ENCODE peak calls at places on chromosomes 5 and 9, in six cellular contexts. One of them, this sample, is unnamed.

GRCh38 chr9:135502168-135502872 is 1.8 kb downstream of the MRPS2 start:
- DNase-seq in H1: no peak
- DNase-seq in H9: no peak
- DNase-seq in IMR-90: no peak
- DNase-seq in neuronal stem cell: no peak
- DNase-seq in mesenchymal stem cell: no peak
- DNase-seq in this sample: no peak

GRCh38 chr5:109318455-109319108 is 91.2 kb downstream of the PJA2 start:
- DNase-seq in neuronal stem cell: no peak
- DNase-seq in IMR-90: peak
- DNase-seq in H9: no peak
- DNase-seq in mesenchymal stem cell: no peak
- DNase-seq in H1: no peak
- DNase-seq in this sample: no peak

GRCh38 chr5:125274938-125275759 is 528.7 kb upstream of the ZNF608 start:
- DNase-seq in H1: no peak
- DNase-seq in neuronal stem cell: no peak
- DNase-seq in IMR-90: peak
- DNase-seq in H9: no peak
- DNase-seq in mesenchymal stem cell: peak
- DNase-seq in this sample: no peak

GRCh38 chr5:57094753-57095683 is 78.8 kb upstream of the GPBP1 start:
- DNase-seq in H9: peak
- DNase-seq in H1: peak
- DNase-seq in mesenchymal stem cell: peak
- DNase-seq in IMR-90: no peak
- DNase-seq in neuronal stem cell: no peak
- DNase-seq in this sample: peak

GRCh38 chr9:84315278-84315877 is 25.2 kb downstream of the SLC28A3 start:
- DNase-seq in H1: peak
- DNase-seq in mesenchymal stem cell: peak
- DNase-seq in IMR-90: peak
- DNase-seq in neuronal stem cell: peak
- DNase-seq in H9: peak
- DNase-seq in this sample: peak

GRCh38 chr5:77301447-77301878 is 91.0 kb downstream of the PDE8B start:
- DNase-seq in mesenchymal stem cell: peak
- DNase-seq in H1: no peak
- DNase-seq in neuronal stem cell: no peak
- DNase-seq in H9: no peak
- DNase-seq in IMR-90: peak
- DNase-seq in this sample: peak

GRCh38 chr9:135278586-135278985 is 191.1 kb downstream of the OLFM1 start:
- DNase-seq in IMR-90: no peak
- DNase-seq in neuronal stem cell: no peak
- DNase-seq in H9: no peak
- DNase-seq in H1: no peak
- DNase-seq in mesenchymal stem cell: no peak
- DNase-seq in this sample: no peak

GRCh38 chr9:77598510-77598909 is 49.6 kb downstream of the GNA14 start:
- DNase-seq in H1: no peak
- DNase-seq in neuronal stem cell: no peak
- DNase-seq in IMR-90: peak
- DNase-seq in mesenchymal stem cell: peak
- DNase-seq in H9: no peak
- DNase-seq in this sample: no peak

GRCh38 chr5:133928690-133929393 is 39.6 kb downstream of the C5orf15 start:
- DNase-seq in IMR-90: no peak
- DNase-seq in mesenchymal stem cell: no peak
- DNase-seq in neuronal stem cell: no peak
- DNase-seq in H1: no peak
- DNase-seq in H9: no peak
- DNase-seq in this sample: no peak

GRCh38 chr5:161547573-161548471 is 1.3 kb upstream of the GABRB2 start:
- DNase-seq in neuronal stem cell: peak
- DNase-seq in IMR-90: no peak
- DNase-seq in mesenchymal stem cell: no peak
- DNase-seq in H1: peak
- DNase-seq in H9: peak
- DNase-seq in this sample: no peak

GRCh38 chr5:96537386-96537785 is 104.3 kb upstream of the PCSK1 start:
- DNase-seq in H9: no peak
- DNase-seq in neuronal stem cell: no peak
- DNase-seq in mesenchymal stem cell: peak
- DNase-seq in IMR-90: peak
- DNase-seq in H1: no peak
- DNase-seq in this sample: no peak

GRCh38 chr5:32443145-32443540 is 1.4 kb downstream of the ZFR start:
- DNase-seq in H1: no peak
- DNase-seq in neuronal stem cell: no peak
- DNase-seq in IMR-90: peak
- DNase-seq in H9: no peak
- DNase-seq in mesenchymal stem cell: peak
- DNase-seq in this sample: no peak

GRCh38 chr9:84146893-84147705 is 166.5 kb downstream of the RMI1 start:
- DNase-seq in H9: no peak
- DNase-seq in IMR-90: no peak
- DNase-seq in mesenchymal stem cell: peak
- DNase-seq in H1: no peak
- DNase-seq in neuronal stem cell: no peak
- DNase-seq in this sample: no peak

GRCh38 chr5:150217041-150217440 is 27.2 kb downstream of the SLC6A7 start:
- DNase-seq in neuronal stem cell: no peak
- DNase-seq in H1: no peak
- DNase-seq in H9: no peak
- DNase-seq in IMR-90: no peak
- DNase-seq in mesenchymal stem cell: no peak
- DNase-seq in this sample: no peak

GRCh38 chr5:17805426-17805825 is 171.2 kb downstream of the TAF11L14 start:
- DNase-seq in mesenchymal stem cell: no peak
- DNase-seq in neuronal stem cell: no peak
- DNase-seq in H1: no peak
- DNase-seq in IMR-90: peak
- DNase-seq in H9: no peak
- DNase-seq in this sample: peak

GRCh38 chr9:124296800-124297552 is 39.2 kb downstream of the NEK6 start:
- DNase-seq in mesenchymal stem cell: no peak
- DNase-seq in H9: no peak
- DNase-seq in IMR-90: no peak
- DNase-seq in neuronal stem cell: no peak
- DNase-seq in H1: no peak
- DNase-seq in this sample: peak

GRCh38 chr9:77910216-77910615 is 121.4 kb downstream of the GNAQ start:
- DNase-seq in H1: no peak
- DNase-seq in neuronal stem cell: no peak
- DNase-seq in mesenchymal stem cell: no peak
- DNase-seq in H9: no peak
- DNase-seq in IMR-90: no peak
- DNase-seq in this sample: no peak

GRCh38 chr9:113989781-113990569 is 88.1 kb downstream of the AMBP start:
- DNase-seq in neuronal stem cell: no peak
- DNase-seq in IMR-90: no peak
- DNase-seq in H9: no peak
- DNase-seq in mesenchymal stem cell: no peak
- DNase-seq in H1: no peak
- DNase-seq in this sample: no peak

GRCh38 chr9:113992276-113992951 is 85.7 kb downstream of the AMBP start:
- DNase-seq in neuronal stem cell: no peak
- DNase-seq in H9: no peak
- DNase-seq in IMR-90: no peak
- DNase-seq in mesenchymal stem cell: no peak
- DNase-seq in H1: no peak
- DNase-seq in this sample: no peak

GRCh38 chr9:113991714-113992113 is 86.4 kb downstream of the AMBP start:
- DNase-seq in H9: no peak
- DNase-seq in IMR-90: no peak
- DNase-seq in mesenchymal stem cell: no peak
- DNase-seq in neuronal stem cell: no peak
- DNase-seq in H1: no peak
- DNase-seq in this sample: no peak

GRCh38 chr9:113990570-113990907 is 87.6 kb downstream of the AMBP start:
- DNase-seq in mesenchymal stem cell: no peak
- DNase-seq in IMR-90: no peak
- DNase-seq in H9: no peak
- DNase-seq in neuronal stem cell: no peak
- DNase-seq in H1: no peak
- DNase-seq in this sample: no peak

DNA sequence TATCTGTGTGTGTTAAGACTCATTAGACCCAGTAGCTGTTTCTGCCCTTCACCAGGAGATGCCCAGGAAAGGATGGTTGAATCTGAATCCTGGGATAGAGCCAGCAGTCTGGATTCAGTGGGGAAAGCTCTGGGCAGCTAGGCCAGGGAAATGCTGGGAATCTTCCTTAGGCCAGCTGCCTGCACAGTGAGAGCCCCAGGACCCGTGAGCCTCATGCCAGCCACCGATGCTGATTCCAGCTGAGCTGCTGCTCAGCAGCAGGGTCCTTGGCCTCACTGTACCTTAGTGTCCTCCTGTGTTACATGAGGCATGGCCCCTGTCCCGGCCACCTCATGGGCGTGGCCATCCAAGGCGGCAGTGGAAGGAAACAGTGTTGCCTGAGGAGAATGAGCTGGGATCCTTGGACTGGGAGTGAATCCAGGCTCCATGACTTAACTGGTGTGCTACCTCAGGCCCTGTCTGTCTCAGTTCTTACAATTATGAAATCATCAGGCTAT is 87.1 kb downstream of the AMBP start:
- DNase-seq in IMR-90: peak
- DNase-seq in neuronal stem cell: no peak
- DNase-seq in H1: no peak
- DNase-seq in mesenchymal stem cell: no peak
- DNase-seq in H9: no peak
- DNase-seq in this sample: no peak
- H3K14ac ChIP-seq in IMR-90: no peak
- H3K14ac ChIP-seq in neuronal stem cell: no peak
- H3K14ac ChIP-seq in H1: no peak
- H3K14ac ChIP-seq in mesenchymal stem cell: no peak
- H3K14ac ChIP-seq in H9: no peak
- H3K14ac ChIP-seq in this sample: no peak

GRCh38 chr9:109369285-109369684 is 48.4 kb upstream of the EPB41L4B start:
- DNase-seq in H1: no peak
- DNase-seq in mesenchymal stem cell: no peak
- DNase-seq in IMR-90: no peak
- DNase-seq in neuronal stem cell: no peak
- DNase-seq in H9: no peak
- DNase-seq in this sample: no peak
- H3K14ac ChIP-seq in H1: no peak
- H3K14ac ChIP-seq in mesenchymal stem cell: no peak
- H3K14ac ChIP-seq in IMR-90: no peak
- H3K14ac ChIP-seq in neuronal stem cell: no peak
- H3K14ac ChIP-seq in H9: no peak
- H3K14ac ChIP-seq in this sample: no peak

GRCh38 chr9:107086460-107086859 is 196.6 kb upstream of the RAD23B start:
- DNase-seq in H1: no peak
- DNase-seq in mesenchymal stem cell: no peak
- DNase-seq in neuronal stem cell: no peak
- DNase-seq in IMR-90: no peak
- DNase-seq in H9: no peak
- DNase-seq in this sample: no peak
- H3K14ac ChIP-seq in H1: no peak
- H3K14ac ChIP-seq in mesenchymal stem cell: no peak
- H3K14ac ChIP-seq in neuronal stem cell: no peak
- H3K14ac ChIP-seq in IMR-90: no peak
- H3K14ac ChIP-seq in H9: no peak
- H3K14ac ChIP-seq in this sample: no peak

GRCh38 chr5:30539004-30539634 is 654.4 kb upstream of the CDH6 start:
- DNase-seq in neuronal stem cell: no peak
- DNase-seq in H1: no peak
- DNase-seq in H9: peak
- DNase-seq in IMR-90: peak
- DNase-seq in mesenchymal stem cell: peak
- DNase-seq in this sample: no peak
- H3K14ac ChIP-seq in neuronal stem cell: no peak
- H3K14ac ChIP-seq in H1: no peak
- H3K14ac ChIP-seq in H9: no peak
- H3K14ac ChIP-seq in IMR-90: no peak
- H3K14ac ChIP-seq in mesenchymal stem cell: no peak
- H3K14ac ChIP-seq in this sample: no peak

GRCh38 chr5:2921651-2922050 is 170.2 kb upstream of the IRX2 start:
- DNase-seq in H9: no peak
- DNase-seq in neuronal stem cell: no peak
- DNase-seq in mesenchymal stem cell: no peak
- DNase-seq in IMR-90: no peak
- DNase-seq in H1: no peak
- DNase-seq in this sample: no peak

GRCh38 chr5:2917524-2917923 is 166.0 kb upstream of the IRX2 start:
- DNase-seq in neuronal stem cell: no peak
- DNase-seq in IMR-90: no peak
- DNase-seq in mesenchymal stem cell: no peak
- DNase-seq in H1: peak
- DNase-seq in H9: no peak
- DNase-seq in this sample: no peak

GRCh38 chr5:2920312-2920711 is 168.8 kb upstream of the IRX2 start:
- DNase-seq in mesenchymal stem cell: no peak
- DNase-seq in IMR-90: no peak
- DNase-seq in neuronal stem cell: no peak
- DNase-seq in H1: no peak
- DNase-seq in H9: no peak
- DNase-seq in this sample: no peak

GRCh38 chr5:2921176-2921575 is 169.7 kb upstream of the IRX2 start:
- DNase-seq in H1: no peak
- DNase-seq in IMR-90: no peak
- DNase-seq in neuronal stem cell: no peak
- DNase-seq in mesenchymal stem cell: no peak
- DNase-seq in H9: no peak
- DNase-seq in this sample: no peak

DNA sequence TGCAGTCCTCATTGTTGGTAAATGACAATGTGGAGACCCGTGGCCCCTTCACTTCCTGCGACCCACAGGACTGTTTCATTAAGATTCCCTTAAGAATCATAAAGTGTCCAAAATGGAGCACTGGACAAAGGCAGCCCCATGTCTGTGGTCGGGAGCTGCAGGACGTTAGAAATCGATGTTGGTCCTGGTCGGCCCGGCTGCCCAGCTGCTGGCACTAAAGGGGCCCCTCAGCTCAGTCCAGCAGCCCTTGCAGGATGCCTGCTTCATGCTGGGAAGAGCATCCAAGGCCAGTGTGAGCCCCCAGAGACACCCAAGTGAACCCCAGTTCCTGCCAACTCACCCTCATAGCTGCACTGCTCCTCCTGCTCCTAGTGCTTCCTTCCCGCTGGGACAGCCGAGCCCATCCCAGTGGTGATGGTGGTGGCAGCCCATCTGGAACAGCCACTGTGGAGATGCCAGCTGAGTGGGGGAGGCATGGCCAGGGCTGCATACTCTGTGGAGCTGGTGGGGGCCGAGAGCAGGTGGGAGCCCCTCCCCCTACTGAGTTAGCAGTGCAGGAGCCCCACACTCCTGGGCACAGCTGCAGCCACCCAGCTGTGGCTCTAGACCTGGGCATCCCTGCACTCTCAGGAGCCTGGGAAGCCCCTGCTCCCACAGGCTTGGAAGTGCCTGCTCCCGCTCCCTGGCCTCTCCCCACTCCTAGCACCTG is 168.0 kb upstream of the IRX2 start:
- DNase-seq in H9: no peak
- DNase-seq in H1: no peak
- DNase-seq in IMR-90: no peak
- DNase-seq in mesenchymal stem cell: no peak
- DNase-seq in neuronal stem cell: no peak
- DNase-seq in this sample: no peak
- H3K14ac ChIP-seq in H9: no peak
- H3K14ac ChIP-seq in H1: no peak
- H3K14ac ChIP-seq in IMR-90: no peak
- H3K14ac ChIP-seq in mesenchymal stem cell: no peak
- H3K14ac ChIP-seq in neuronal stem cell: peak
- H3K14ac ChIP-seq in this sample: no peak

GRCh38 chr9:87065981-87066380 is 118.7 kb upstream of the GAS1 start:
- DNase-seq in neuronal stem cell: no peak
- DNase-seq in mesenchymal stem cell: no peak
- DNase-seq in IMR-90: no peak
- DNase-seq in H9: no peak
- DNase-seq in H1: no peak
- DNase-seq in this sample: no peak
- H3K14ac ChIP-seq in neuronal stem cell: no peak
- H3K14ac ChIP-seq in mesenchymal stem cell: no peak
- H3K14ac ChIP-seq in IMR-90: no peak
- H3K14ac ChIP-seq in H9: no peak
- H3K14ac ChIP-seq in H1: no peak
- H3K14ac ChIP-seq in this sample: no peak

This sample was measured in trophoblast cell.